ENCODE peak calls at places on chromosomes 3 and 15, in four cellular contexts. T is stimulated activated CD8-positive, alpha-beta memory T cell treated with anti-CD3 and anti-CD28 coated beads, Interleukin-4, amount 100 ng/mL, for 24 hours; N is cardiac fibroblast; C is SW480. S is an unnamed sample.
A peak's percentile ranks its signal among the peaks of the same experiment; 100 is the strongest.

GRCh38 chr3:50123394-50124361 is 31.4 kb upstream of the SEMA3F start:
- DNase-seq in N (no peak), C (no peak), T (no peak), S (no peak)

GRCh38 chr3:152828075-152828840 is 6.7 kb upstream of the P2RY1 start:
- DNase-seq in T (no peak), C (no peak), N (no peak), S (no peak)

GRCh38 chr3:69948246-69948862 is 51.2 kb upstream of the SAMMSON start:
- DNase-seq in T (no peak), C (peak; percentile 42), N (peak; percentile 70), S (peak; percentile 62)

GRCh38 chr3:11288786-11289637 is 16.8 kb downstream of the ATG7 start:
- DNase-seq in T (no peak), C (peak; percentile 64), N (peak; percentile 98), S (peak; percentile 76)

GRCh38 chr3:150913174-150913922 is 8.1 kb upstream of the MINDY4B start:
- DNase-seq in N (peak; percentile 12), T (no peak), C (no peak), S (no peak)

GRCh38 chr3:74352166-74352565 is 262.3 kb downstream of the CNTN3 start:
- DNase-seq in C (no peak), N (no peak), T (no peak), S (no peak)

GRCh38 chr15:65165875-65166274 is 19.3 kb downstream of the CLPX start:
- DNase-seq in T (no peak), N (no peak), C (no peak), S (no peak)

GRCh38 chr15:95259513-95259912 is 1028.2 kb downstream of the MCTP2 start:
- DNase-seq in N (peak; percentile 90), C (peak; percentile 44), T (peak; percentile 19), S (peak; percentile 72)

GRCh38 chr3:142117052-142117451 is 32.3 kb downstream of the TFDP2 start:
- DNase-seq in T (no peak), C (peak; percentile 86), N (peak; percentile 28), S (no peak)

GRCh38 chr3:71025516-71025915 is 558.0 kb downstream of the FOXP1 start:
- DNase-seq in C (no peak), N (no peak), T (no peak), S (no peak)

GRCh38 chr3:178404966-178405365 is 131.3 kb upstream of the KCNMB2 start:
- DNase-seq in N (no peak), C (no peak), T (no peak), S (no peak)

GRCh38 chr15:33188654-33189257 is 5.8 kb downstream of the FMN1 start:
- DNase-seq in C (no peak), N (no peak), T (no peak), S (no peak)

GRCh38 chr3:134294302-134294925 is 43.8 kb upstream of the RYK start:
- DNase-seq in T (peak; percentile 39), N (no peak), C (no peak), S (no peak)

GRCh38 chr3:171776411-171776810 is 33.9 kb downstream of the PLD1 start:
- DNase-seq in T (no peak), C (peak; percentile 86), N (no peak), S (no peak)

GRCh38 chr3:64680334-64680733 is 7.5 kb downstream of the ADAMTS9 start:
- DNase-seq in N (no peak), C (no peak), T (no peak), S (no peak)

GRCh38 chr3:176951586-176952292 is 245.5 kb downstream of the TBL1XR1 start:
- DNase-seq in C (no peak), T (no peak), N (peak; percentile 43), S (no peak)

GRCh38 chr3:174202561-174202960 is 656.6 kb upstream of the NAALADL2 start:
- DNase-seq in N (peak; percentile 53), T (no peak), C (no peak), S (no peak)

GRCh38 chr3:16200411-16200810 is 25.9 kb downstream of the GALNT15 start:
- DNase-seq in N (peak; percentile 50), T (no peak), C (peak; percentile 29), S (no peak)

GRCh38 chr3:169998668-169999131 is 32.1 kb downstream of the SEC62 start:
- DNase-seq in N (peak; percentile 94), C (no peak), T (no peak), S (no peak)

GRCh38 chr3:59766165-59766872 is 716.5 kb upstream of the CFAP20DC start:
- DNase-seq in N (no peak), T (no peak), C (no peak), S (no peak)

GRCh38 chr3:82044918-82045715 is 283.7 kb upstream of the GBE1 start:
- DNase-seq in T (no peak), N (no peak), C (no peak), S (no peak)

GRCh38 chr15:96354731-96355560 is 24.4 kb downstream of the NR2F2 start:
- DNase-seq in N (peak; percentile 91), T (no peak), C (peak; percentile 25), S (peak; percentile 68)

GRCh38 chr15:63939531-63940130 is 105.9 kb upstream of the HERC1 start:
- DNase-seq in C (no peak), T (no peak), N (peak; percentile 88), S (no peak)

GRCh38 chr3:22952860-22953259 is 250.3 kb upstream of the UBE2E2 start:
- DNase-seq in C (no peak), N (no peak), T (no peak), S (no peak)

GRCh38 chr3:174132006-174132405 is 727.1 kb upstream of the NAALADL2 start:
- DNase-seq in C (no peak), T (no peak), N (no peak), S (no peak)

GRCh38 chr3:182366746-182367145 is 426.6 kb upstream of the ATP11B start:
- DNase-seq in C (no peak), N (no peak), T (no peak), S (no peak)

GRCh38 chr15:29708519-29708918 is 113.7 kb downstream of the TJP1 start:
- DNase-seq in N (no peak), C (no peak), T (no peak), S (no peak)

GRCh38 chr3:193589616-193590015 is 3.4 kb upstream of the OPA1 start:
- DNase-seq in N (no peak), C (no peak), T (no peak), S (no peak)

GRCh38 chr15:101765772-101766456 is 37.4 kb upstream of the OR4F6 start:
- DNase-seq in T (no peak), C (no peak), N (no peak), S (no peak)